ENCODE peak calls at places on chromosomes 2 and 18, in ten cellular contexts. M is T-helper 2 cell; I is stimulated activated CD8-positive, alpha-beta memory T cell treated with anti-CD3 and anti-CD28 coated beads, Interleukin-2, amount 100 ng/mL, for 1 hour; A is Peyer's patch; O is left cardiac atrium; E is ureter; S is Caki2; L is SK-N-DZ; K is amygdala; X is ELR. U is an unnamed sample.

GRCh38 chr2:191029280-191029908 is 15.4 kb upstream of the STAT1 start:
- DNase-seq in M (no peak), I (no peak), A (no peak), O (no peak), E (no peak), S (no peak), L (no peak), K (no peak), X (no peak), U (no peak)

GRCh38 chr18:12018861-12019260 is 37.6 kb downstream of the IMPA2 start:
- DNase-seq in M (no peak), I (no peak), A (no peak), O (no peak), E (no peak), S (no peak), L (no peak), K (no peak), X (no peak), U (no peak)

GRCh38 chr2:56464066-56464465 is 280.3 kb downstream of the CCDC85A start:
- DNase-seq in M (no peak), I (no peak), A (no peak), O (no peak), E (no peak), S (no peak), L (no peak), K (no peak), X (no peak), U (no peak)

GRCh38 chr2:7190587-7191320 is 273.5 kb downstream of the RNF144A start:
- DNase-seq in M (no peak), I (no peak), A (no peak), O (no peak), E (no peak), S (no peak), L (no peak), K (no peak), X (no peak), U (no peak)

GRCh38 chr18:62596145-62597005 is 73.5 kb downstream of the ZCCHC2 start:
- DNase-seq in M (no peak), I (no peak), A (no peak), O (peak), E (no peak), S (no peak), L (no peak), K (no peak), X (no peak), U (no peak)

GRCh38 chr2:218878486-218878885 is 2.2 kb upstream of the WNT10A start:
- DNase-seq in M (no peak), I (no peak), A (no peak), O (no peak), E (no peak), S (no peak), L (no peak), K (no peak), X (no peak), U (no peak)

GRCh38 chr2:218367415-218368149 is 10.9 kb downstream of the CATIP start:
- DNase-seq in M (peak), I (peak), A (peak), O (peak), E (peak), S (peak), L (no peak), K (peak), X (peak), U (peak)

GRCh38 chr18:8607776-8608682 is 1.2 kb upstream of the RAB12 start:
- DNase-seq in M (no peak), I (no peak), A (no peak), O (no peak), E (no peak), S (peak), L (no peak), K (no peak), X (peak), U (no peak)

GRCh38 chr2:238523158-238524110 is 96.7 kb downstream of the ASB1 start:
- DNase-seq in M (no peak), I (no peak), A (no peak), O (no peak), E (peak), S (no peak), L (peak), K (no peak), X (peak), U (no peak)

GRCh38 chr18:25053484-25053883 is 298.5 kb downstream of the ZNF521 start:
- DNase-seq in M (no peak), I (no peak), A (no peak), O (no peak), E (no peak), S (no peak), L (no peak), K (no peak), X (no peak), U (no peak)

GRCh38 chr2:232528746-232529445 is 2.9 kb downstream of the CHRND start:
- DNase-seq in M (no peak), I (no peak), A (no peak), O (peak), E (no peak), S (no peak), L (no peak), K (no peak), X (no peak), U (no peak)

GRCh38 chr2:172242968-172243367 is 140.3 kb upstream of the DLX2 start:
- DNase-seq in M (no peak), I (no peak), A (no peak), O (no peak), E (no peak), S (no peak), L (no peak), K (no peak), X (no peak), U (no peak)

GRCh38 chr2:125516496-125517109 is 1139.4 kb upstream of the GYPC start:
- DNase-seq in M (no peak), I (no peak), A (no peak), O (no peak), E (no peak), S (peak), L (peak), K (no peak), X (peak), U (no peak)

GRCh38 chr2:96260404-96261260 is 5.2 kb downstream of the TMEM127 start:
- DNase-seq in M (no peak), I (no peak), A (peak), O (peak), E (peak), S (peak), L (peak), K (no peak), X (peak), U (no peak)

GRCh38 chr18:24427484-24427883 is 1.0 kb downstream of the IMPACT start:
- DNase-seq in M (no peak), I (no peak), A (no peak), O (no peak), E (no peak), S (peak), L (no peak), K (no peak), X (peak), U (no peak)

GRCh38 chr18:24841536-24841935 is 381.1 kb downstream of the HRH4 start:
- DNase-seq in M (no peak), I (no peak), A (no peak), O (no peak), E (no peak), S (no peak), L (no peak), K (no peak), X (no peak), U (no peak)

GRCh38 chr2:111116016-111116746 is 4.5 kb upstream of the BCL2L11 start:
- DNase-seq in M (no peak), I (no peak), A (no peak), O (no peak), E (no peak), S (no peak), L (no peak), K (no peak), X (no peak), U (no peak)

GRCh38 chr2:39994151-39994550 is 215.1 kb upstream of the THUMPD2 start:
- DNase-seq in M (no peak), I (no peak), A (no peak), O (no peak), E (no peak), S (no peak), L (no peak), K (no peak), X (peak), U (no peak)

GRCh38 chr18:48991299-48992055 is 40.7 kb upstream of the SMAD7 start:
- DNase-seq in M (no peak), I (no peak), A (no peak), O (no peak), E (no peak), S (no peak), L (no peak), K (no peak), X (no peak), U (no peak)

GRCh38 chr2:213086566-213086965 is 64.8 kb downstream of the IKZF2 start:
- DNase-seq in M (no peak), I (no peak), A (no peak), O (no peak), E (no peak), S (no peak), L (no peak), K (no peak), X (no peak), U (no peak)

GRCh38 chr2:151053661-151053990 is 208.0 kb downstream of the RBM43 start:
- DNase-seq in M (no peak), I (no peak), A (no peak), O (no peak), E (no peak), S (no peak), L (no peak), K (no peak), X (peak), U (no peak)

GRCh38 chr2:46331099-46331766 is 34.0 kb downstream of the EPAS1 start:
- DNase-seq in M (no peak), I (no peak), A (peak), O (no peak), E (no peak), S (no peak), L (peak), K (no peak), X (peak), U (no peak)

U was measured in sciatic nerve.